ENCODE peak calls at places on chromosomes 4 and X, in six cellular contexts. Z is astrocyte, V is GM23338, R is PC-9, H is fibroblast of lung, X is endothelial cell of umbilical vein. F is an unnamed sample.

GRCh38 chrX:781216-782211 is 150.9 kb downstream of the SHOX start:
- DNase-seq in Z (no peak), H (no peak), X (no peak), R (no peak), V (peak; percentile 56), F (no peak)

GRCh38 chr4:10180603-10180926 is 64.0 kb upstream of the WDR1 start:
- DNase-seq in H (no peak), R (no peak), Z (no peak), X (no peak), V (no peak), F (no peak)

GRCh38 chrX:111360839-111361238 is 51.2 kb downstream of the DCX start:
- DNase-seq in H (no peak), R (no peak), V (peak; percentile 30), Z (no peak), X (no peak), F (no peak)

GRCh38 chr4:184648220-184649025 is 824 bp downstream of the CASP3 start:
- DNase-seq in V (peak; percentile 54), Z (peak; percentile 56), R (peak; percentile 50), X (peak; percentile 59), H (peak; percentile 61), F (peak; percentile 54)

GRCh38 chrX:126141014-126141413 is 25.1 kb downstream of the DCAF12L2 start:
- DNase-seq in R (no peak), H (no peak), V (peak; percentile 1), Z (no peak), X (no peak), F (no peak)

GRCh38 chr4:14218641-14219040 is 591.1 kb upstream of the BOD1L1 start:
- DNase-seq in H (no peak), Z (no peak), R (no peak), V (no peak), X (no peak), F (peak; percentile 36)

GRCh38 chr4:68948985-68949384 is 2.6 kb downstream of the UGT2A3 start:
- DNase-seq in R (no peak), X (no peak), V (no peak), Z (no peak), H (no peak), F (no peak)

GRCh38 chrX:50704360-50704759 is 109.6 kb downstream of the SHROOM4 start:
- DNase-seq in Z (peak; percentile 57), X (no peak), V (no peak), R (no peak), H (peak; percentile 65), F (no peak)

GRCh38 chr4:74428278-74428677 is 16.7 kb upstream of the AREG start:
- DNase-seq in R (no peak), V (no peak), H (no peak), Z (no peak), X (peak; percentile 16), F (no peak)

DNA sequence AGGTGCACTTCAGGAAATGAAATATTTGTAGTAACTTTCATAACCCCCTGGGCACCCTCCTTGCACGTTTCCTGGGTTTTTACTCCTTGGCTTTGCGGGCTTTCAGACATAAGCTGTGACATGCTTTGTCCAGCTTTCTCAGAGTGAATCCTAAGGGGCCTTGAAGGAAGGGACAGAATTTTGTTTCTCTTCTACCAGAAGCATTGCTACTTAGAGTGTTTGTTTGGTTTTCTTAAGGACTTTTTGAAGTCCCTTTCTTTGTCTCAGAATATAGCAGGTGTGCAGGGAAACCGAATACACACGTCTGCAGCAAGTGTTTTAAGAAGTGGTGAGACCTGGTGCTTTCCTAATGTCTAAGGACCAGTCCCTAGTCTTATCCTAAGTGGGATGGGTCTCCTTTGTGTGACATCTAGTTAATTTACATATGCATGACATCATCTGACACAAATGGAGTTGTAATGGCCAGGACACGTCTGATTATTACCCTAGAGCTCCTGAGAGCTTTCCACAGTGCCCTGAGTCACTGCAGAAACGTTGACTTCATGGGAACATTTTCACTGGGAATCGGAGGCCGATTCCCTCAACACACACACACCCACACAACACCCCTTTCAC is 1.3 kb downstream of the FAM149A start:
- DNase-seq in X (no peak), V (peak; percentile 35), Z (peak; percentile 4), R (no peak), H (peak; percentile 22), F (peak; percentile 10)
- TF ChIP-seq EZH2 in X (peak; percentile 5), V (peak; percentile 50), Z (no peak), R (no peak), H (no peak), F (peak; percentile 6)

GRCh38 chrX:115547448-115547847 is 13.5 kb upstream of the PLS3 start:
- DNase-seq in Z (no peak), H (no peak), V (peak; percentile 45), R (no peak), X (no peak), F (no peak)
- TF ChIP-seq CTCF in Z (no peak), H (peak; percentile 2), V (peak; percentile 41), R (peak; percentile 51), X (no peak), F (peak; percentile 25)

DNA sequence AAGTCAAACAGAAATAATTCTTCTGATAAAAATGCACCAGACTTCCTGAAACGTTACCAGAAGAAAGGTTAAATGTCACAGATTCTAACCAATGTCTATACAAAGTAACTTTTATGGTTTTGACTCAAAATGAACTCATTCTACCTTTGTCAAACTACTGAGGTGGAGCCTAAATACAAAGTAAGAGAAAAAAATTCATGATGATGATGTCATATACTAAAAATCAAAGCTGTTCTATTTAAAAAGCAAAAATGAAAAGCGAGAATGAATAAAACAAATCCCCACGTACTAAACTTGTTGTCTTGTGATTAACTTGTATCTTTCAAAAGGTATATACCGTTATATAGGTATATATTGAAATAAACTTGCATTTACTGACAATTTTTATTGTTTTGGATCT is 21.7 kb downstream of the GNPDA2 start:
- DNase-seq in V (no peak), R (no peak), Z (no peak), H (no peak), X (no peak), F (no peak)
- H3K4me3 ChIP-seq in V (no peak overlapping the region), R (no peak overlapping the region), Z (no peak overlapping the region), H (no peak overlapping the region), X (no peak overlapping the region), F (no peak overlapping the region)

GRCh38 chr4:1558205-1558604 is 125.9 kb downstream of the FAM53A start:
- DNase-seq in X (no peak), H (no peak), R (no peak), Z (no peak), V (no peak), F (no peak)

GRCh38 chr4:1554246-1554875 is 129.8 kb downstream of the FAM53A start:
- DNase-seq in H (no peak), X (no peak), R (no peak), V (no peak), Z (no peak), F (no peak)

GRCh38 chr4:1554876-1555265 is 129.2 kb downstream of the FAM53A start:
- DNase-seq in H (no peak), X (no peak), V (no peak), R (peak; percentile 31), Z (no peak), F (no peak)

GRCh38 chr4:1556541-1557220 is 127.4 kb downstream of the FAM53A start:
- DNase-seq in Z (no peak), H (no peak), R (no peak), V (peak; percentile 33), X (no peak), F (no peak)

GRCh38 chr4:1557221-1557597 is 126.9 kb downstream of the FAM53A start:
- DNase-seq in Z (no peak), V (no peak), X (no peak), R (no peak), H (no peak), F (no peak)
- TF ChIP-seq EZH2 in Z (no peak), V (no peak), X (no peak), R (no peak), H (no peak), F (no peak)

DNA sequence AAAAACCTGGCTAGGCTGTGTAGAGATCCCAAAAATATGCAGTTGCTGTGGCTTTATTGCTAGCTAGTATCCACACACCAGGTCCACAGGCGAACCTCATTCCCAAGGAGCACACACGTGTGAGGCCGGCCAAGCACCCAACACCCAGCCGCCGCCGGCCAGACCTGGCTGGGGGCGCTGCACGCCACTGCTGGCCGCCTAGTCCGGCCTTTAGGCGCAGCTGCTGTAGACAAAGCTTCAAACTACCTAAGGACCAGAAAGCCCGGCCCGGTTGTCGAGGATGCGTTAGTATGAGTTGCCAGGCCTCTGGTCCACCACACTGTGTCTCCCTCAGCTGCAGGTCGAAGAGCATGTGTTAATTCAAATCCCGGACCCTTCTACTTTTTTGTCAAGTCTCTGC is 3.1 kb downstream of the POU3F4 start:
- DNase-seq in X (no peak), Z (peak; percentile 36), H (peak; percentile 60), V (peak; percentile 41), R (no peak), F (no peak)
- TF ChIP-seq CTCF in X (no peak), Z (no peak), H (no peak), V (peak; percentile 18), R (no peak), F (no peak)

GRCh38 chr4:61246003-61246402 is 45.9 kb downstream of the ADGRL3 start:
- DNase-seq in X (no peak), H (no peak), V (no peak), R (no peak), Z (no peak), F (no peak)
- H3K4me3 ChIP-seq in X (no peak overlapping the region), H (no peak overlapping the region), V (no peak overlapping the region), R (no peak overlapping the region), Z (no peak overlapping the region), F (no peak overlapping the region)

DNA sequence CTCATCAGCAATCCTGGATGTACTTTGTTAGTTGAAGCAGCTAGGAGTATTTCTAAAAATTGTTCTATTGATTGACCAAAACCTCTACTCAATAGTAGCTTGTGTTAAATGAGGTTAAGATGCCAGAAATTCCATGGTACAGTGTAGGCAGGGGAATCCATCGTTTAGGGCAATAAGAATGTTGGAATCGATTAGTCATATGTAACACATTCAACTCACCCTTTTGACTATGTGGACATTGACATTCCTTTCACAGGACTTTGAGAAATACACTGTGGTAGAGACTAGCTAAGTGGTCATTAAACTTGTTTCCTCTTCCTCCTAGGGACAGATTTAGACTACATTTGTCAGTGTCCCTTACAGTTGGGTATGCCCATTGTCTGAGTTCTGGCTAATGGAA is 40.2 kb downstream of the KDM5C start:
- DNase-seq in H (peak; percentile 76), X (no peak), V (no peak), R (no peak), Z (peak; percentile 69), F (no peak)
- TF ChIP-seq EZH2 in H (no peak), X (no peak), V (no peak), R (no peak), Z (no peak), F (no peak)